ENCODE peak calls at places on chromosomes 13 and 19, in five cellular contexts. E is CD8-positive, alpha-beta T cell; P is AG10803; K is GM12865; T is fibroblast of mammary gland. G is an unnamed sample.

GRCh38 chr19:57103573-57104277 is 16.1 kb upstream of the USP29 start:
- DNase-seq in T (peak; percentile 63), E (peak; percentile 14), K (peak; percentile 74), P (peak; percentile 66), G (peak; percentile 10)

GRCh38 chr19:51417107-51417806 is at the start of gene SIGLEC10:
- DNase-seq in P (no peak), E (no peak), K (peak; percentile 86), T (peak; percentile 35), G (no peak)

GRCh38 chr13:106532111-106532929 is 3.1 kb downstream of the EFNB2 start:
- DNase-seq in K (no peak), P (no peak), E (no peak), T (peak; percentile 28), G (no peak)

GRCh38 chr19:38684078-38684861 is 36.8 kb downstream of the ACTN4 start:
- DNase-seq in T (peak; percentile 94), P (peak; percentile 93), K (peak; percentile 75), E (no peak), G (peak; percentile 45)

GRCh38 chr19:7640803-7641202 is 3.9 kb downstream of the STXBP2 start:
- DNase-seq in K (no peak), P (no peak), E (no peak), T (no peak), G (no peak)

GRCh38 chr19:49861541-49862410 is 5.6 kb downstream of the PNKP start:
- DNase-seq in P (no peak), E (no peak), K (peak; percentile 5), T (no peak), G (no peak)

GRCh38 chr13:77329133-77330008 is 2.5 kb upstream of the MYCBP2 start:
- DNase-seq in T (peak; percentile 96), K (peak; percentile 99), E (peak; percentile 75), P (peak; percentile 98), G (peak; percentile 99)

GRCh38 chr13:36882829-36883390 is 37.1 kb downstream of the SMAD9 start:
- DNase-seq in E (no peak), T (no peak), K (no peak), P (no peak), G (no peak)

GRCh38 chr19:19539738-19540703 is 2.0 kb downstream of the CILP2 start:
- DNase-seq in T (peak; percentile 63), E (peak; percentile 29), P (peak; percentile 57), K (peak; percentile 74), G (peak; percentile 55)

GRCh38 chr13:42815686-42816085 is 34.3 kb downstream of the FAM216B start:
- DNase-seq in K (no peak), P (peak; percentile 33), T (peak; percentile 68), E (no peak), G (no peak)

GRCh38 chr13:42395066-42395821 is 123.3 kb downstream of the AKAP11 start:
- DNase-seq in T (no peak), E (no peak), P (no peak), K (no peak), G (no peak)

GRCh38 chr13:30421093-30422055 is 919 bp upstream of the UBE2L5 start:
- DNase-seq in P (peak; percentile 93), K (peak; percentile 68), E (no peak), T (peak; percentile 81), G (no peak)

GRCh38 chr13:46321494-46322225 is 65.4 kb downstream of the RUBCNL start:
- DNase-seq in K (peak; percentile 77), T (peak; percentile 75), P (peak; percentile 67), E (peak; percentile 58), G (no peak)

GRCh38 chr19:39124136-39124764 is 1.3 kb upstream of the PAK4 start:
- DNase-seq in K (no peak), T (no peak), E (no peak), P (no peak), G (no peak)

GRCh38 chr19:45098521-45099464 is 5.8 kb downstream of the PPP1R37 start:
- DNase-seq in T (peak; percentile 48), K (no peak), P (peak; percentile 33), E (no peak), G (no peak)

GRCh38 chr19:2215281-2215751 is 20.8 kb downstream of the PLEKHJ1 start:
- DNase-seq in E (no peak), K (no peak), P (no peak), T (no peak), G (no peak)

GRCh38 chr13:51814825-51815650 is 11.1 kb upstream of the DHRS12 start:
- DNase-seq in E (peak; percentile 49), K (peak; percentile 87), P (peak; percentile 41), T (peak; percentile 59), G (no peak)

GRCh38 chr19:5904302-5905071 is at the start of gene VMAC:
- DNase-seq in T (peak; percentile 100), K (peak; percentile 100), P (peak; percentile 100), E (peak; percentile 100), G (peak; percentile 100)

GRCh38 chr19:15101479-15102082 is 5.6 kb upstream of the SYDE1 start:
- DNase-seq in K (peak; percentile 59), P (peak; percentile 36), E (no peak), T (peak; percentile 62), G (peak; percentile 12)

GRCh38 chr13:33745370-33746324 is 72.3 kb upstream of the RFC3 start:
- DNase-seq in K (peak; percentile 78), P (no peak), T (no peak), E (no peak), G (no peak)

GRCh38 chr19:55451163-55451521 is 8.0 kb upstream of the SHISA7 start:
- DNase-seq in T (no peak), E (no peak), K (no peak), P (no peak), G (no peak)

GRCh38 chr19:55451522-55452380 is 8.7 kb upstream of the SHISA7 start:
- DNase-seq in E (no peak), T (no peak), K (no peak), P (no peak), G (no peak)

GRCh38 chr19:55454787-55455243 is 6.6 kb downstream of the ISOC2 start:
- DNase-seq in T (peak; percentile 43), K (peak; percentile 59), E (no peak), P (peak; percentile 26), G (no peak)

GRCh38 chr19:55453861-55454260 is 7.6 kb downstream of the ISOC2 start:
- DNase-seq in E (no peak), K (no peak), T (no peak), P (no peak), G (no peak)

DNA sequence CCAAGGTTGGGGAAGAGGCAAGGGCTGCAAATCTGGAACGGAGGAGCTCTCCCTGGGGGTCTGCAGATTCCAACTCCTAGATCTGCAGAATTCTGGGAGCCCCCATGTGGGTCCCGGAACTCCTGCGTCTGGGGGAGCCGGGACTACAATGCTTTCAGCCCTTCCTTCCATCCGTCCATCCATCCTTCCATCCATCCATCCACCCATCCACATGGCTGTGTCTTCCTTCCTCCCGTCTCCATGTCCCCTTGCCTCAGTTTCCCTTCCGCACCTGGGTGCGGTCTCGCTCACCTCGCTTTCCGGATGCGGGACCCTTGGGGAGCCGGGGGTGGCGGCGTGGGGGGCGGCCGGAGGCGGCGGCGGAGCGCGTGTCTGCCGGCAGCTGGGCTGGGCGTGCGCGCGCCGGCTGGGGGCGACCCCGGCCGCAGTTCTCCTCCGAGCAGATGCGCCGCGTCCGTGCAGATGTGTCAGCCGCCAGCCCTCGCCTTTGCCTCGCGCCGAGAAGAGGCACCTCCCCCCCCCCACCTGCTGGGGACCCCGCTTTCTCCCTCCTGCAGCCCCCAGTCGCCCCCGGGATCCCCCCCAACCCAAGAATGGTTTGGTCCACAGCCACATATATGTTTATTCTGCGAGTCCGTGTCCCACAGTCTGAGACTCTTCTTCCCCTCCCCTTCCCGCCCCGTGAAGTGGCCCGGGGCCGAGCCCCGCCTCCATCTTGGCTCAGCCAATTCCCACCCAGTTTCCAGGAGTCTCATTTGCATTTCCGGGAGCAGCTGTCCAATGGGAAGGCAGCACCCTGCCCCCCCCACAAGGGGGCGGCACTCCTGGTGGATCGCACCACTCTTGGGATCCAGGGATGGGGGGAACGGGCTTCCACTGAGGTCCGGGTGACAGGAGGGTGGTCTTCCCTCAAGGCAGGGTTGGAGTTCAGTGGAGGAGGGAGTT is 8.8 kb downstream of the ISOC2 start:
- DNase-seq in P (peak; percentile 59), T (peak; percentile 59), K (peak; percentile 31), E (no peak), G (no peak)
- TF ChIP-seq CTCF in P (peak; percentile 21), T (no peak), K (no peak), E (no peak), G (no peak)

GRCh38 chr13:26883613-26884257 is 123.1 kb upstream of the GPR12 start:
- DNase-seq in E (no peak), T (no peak), K (no peak), P (no peak), G (no peak)

GRCh38 chr13:26882731-26883130 is 122.1 kb upstream of the GPR12 start:
- DNase-seq in K (peak; percentile 3), T (no peak), E (no peak), P (no peak), G (no peak)

GRCh38 chr13:26878465-26878864 is 117.9 kb upstream of the GPR12 start:
- DNase-seq in K (no peak), T (no peak), E (no peak), P (no peak), G (no peak)

GRCh38 chr13:26880741-26881140 is 120.2 kb upstream of the GPR12 start:
- DNase-seq in T (peak; percentile 13), E (no peak), K (no peak), P (peak; percentile 2), G (no peak)

DNA sequence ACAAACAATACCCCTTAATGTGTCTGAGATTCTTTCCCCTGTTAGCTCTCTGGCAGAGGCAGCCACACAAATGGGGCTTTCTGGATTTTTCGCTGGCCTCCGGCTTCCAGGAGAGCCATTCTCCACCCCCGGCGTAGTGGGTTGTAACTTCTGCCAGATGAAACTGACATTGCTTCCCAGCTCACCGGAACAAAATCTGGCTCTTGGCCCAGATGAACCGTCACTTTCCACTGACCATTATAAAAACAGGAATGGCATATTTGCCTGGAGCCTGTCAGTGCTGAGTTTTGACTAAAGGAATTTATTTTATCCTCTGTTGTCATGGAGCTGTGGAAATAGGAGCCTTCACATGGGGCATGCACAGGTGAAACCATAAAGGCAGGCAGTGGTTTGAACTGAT is 120.6 kb upstream of the GPR12 start:
- DNase-seq in T (peak; percentile 35), E (no peak), K (no peak), P (peak; percentile 35), G (no peak)
- H3K4me3 ChIP-seq in T (no peak overlapping the region), E (no peak overlapping the region), K (no peak overlapping the region), P (peak overlapping the region; percentile 46), G (no peak overlapping the region)

DNA sequence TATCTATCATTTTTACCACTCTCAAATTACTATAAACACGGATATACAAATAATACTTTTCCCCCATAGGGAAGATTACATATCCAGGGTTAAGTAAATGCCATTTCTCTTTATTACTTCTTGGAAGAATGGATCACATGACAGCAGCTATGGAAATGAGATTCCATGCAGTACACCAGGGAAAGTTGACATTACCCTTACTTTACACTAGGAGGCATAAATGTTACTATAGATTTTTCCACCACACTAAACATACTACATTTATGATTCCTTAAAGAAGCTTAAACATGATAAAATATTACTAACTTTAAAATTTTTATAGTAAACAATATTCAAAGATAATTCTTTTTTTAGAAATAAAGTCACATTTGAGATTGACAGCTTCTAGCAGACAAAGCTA is 611.4 kb downstream of the PCDH9 start:
- DNase-seq in T (peak; percentile 58), P (peak; percentile 31), K (no peak), E (no peak), G (no peak)
- TF ChIP-seq CTCF in T (peak; percentile 52), P (peak; percentile 55), K (no peak), E (no peak), G (peak; percentile 6)

DNA sequence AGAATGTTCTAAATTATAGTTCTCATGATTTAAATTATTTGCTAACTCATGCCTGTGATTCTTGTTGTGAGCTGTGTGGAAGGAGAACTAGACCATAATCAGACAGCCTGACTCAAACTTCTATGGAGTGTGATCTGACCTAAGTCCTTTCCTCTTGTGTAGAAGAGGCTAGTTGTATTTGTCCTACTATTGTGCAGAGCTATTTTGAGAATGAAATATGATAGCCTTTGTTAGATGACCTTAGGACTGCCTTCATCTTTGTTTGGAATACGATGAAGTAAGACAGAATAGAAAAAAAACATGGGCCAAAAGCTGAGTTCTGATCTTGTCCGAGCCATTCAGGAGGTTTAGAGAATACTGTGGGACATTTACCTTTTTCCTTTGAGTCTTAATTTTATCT is 119.4 kb downstream of the STOML3 start:
- DNase-seq in P (no peak), K (no peak), T (no peak), E (no peak), G (no peak)
- H3K4me3 ChIP-seq in P (no peak overlapping the region), K (no peak overlapping the region), T (no peak overlapping the region), E (no peak overlapping the region), G (no peak overlapping the region)

G was measured in GM12864.